ENCODE peak calls at places on chromosome 22, in four cellular contexts. J is SK-N-SH, T is neuronal stem cell, I is PC-9. L is an unnamed sample. For H3K36me3, the result is how much of the 10 kb centered on the place peaks cover.

GRCh38 chr22:46471901-46472721 is 65.3 kb downstream of the CELSR1 start:
- DNase-seq in T (no peak), J (no peak), I (peak), L (peak)

GRCh38 chr22:26462971-26463661 is 20.5 kb downstream of the HPS4 start:
- DNase-seq in I (no peak), J (no peak), T (no peak), L (peak)

GRCh38 chr22:42800731-42801536 is 56.1 kb downstream of the ARFGAP3 start:
- DNase-seq in I (no peak), J (no peak), T (no peak), L (no peak)

GRCh38 chr22:24401824-24402434 is 25.5 kb upstream of the ADORA2A start:
- DNase-seq in J (peak), I (peak), T (no peak), L (no peak)

GRCh38 chr22:37571258-37571991 is 8.5 kb downstream of the LGALS2 start:
- DNase-seq in J (peak), T (no peak), I (peak), L (peak)

GRCh38 chr22:45757068-45757467 is 85.4 kb downstream of the ATXN10 start:
- DNase-seq in I (no peak), T (peak), J (no peak), L (peak)

GRCh38 chr22:46045459-46046298 is 68.7 kb upstream of the WNT7B start:
- DNase-seq in T (no peak), J (no peak), I (no peak), L (no peak)

GRCh38 chr22:42994917-42995562 is 19.9 kb downstream of the PACSIN2 start:
- DNase-seq in J (no peak), T (no peak), I (peak), L (peak)

GRCh38 chr22:46484156-46484860 is 53.1 kb downstream of the CELSR1 start:
- DNase-seq in I (no peak), J (peak), T (no peak), L (peak)

GRCh38 chr22:28750471-28750881 is 8.6 kb downstream of the HSCB start:
- DNase-seq in J (no peak), I (no peak), T (no peak), L (no peak)

GRCh38 chr22:37282385-37282677 is at the start of gene CYTH4:
- DNase-seq in J (no peak), T (no peak), I (peak), L (no peak)

GRCh38 chr22:30204742-30205111 is 41.8 kb downstream of the LIF start:
- DNase-seq in I (no peak), J (peak), T (no peak), L (peak)

GRCh38 chr22:39617761-39618757 is 47.5 kb downstream of the CACNA1I start:
- DNase-seq in J (peak), I (no peak), T (no peak), L (no peak)

GRCh38 chr22:31187627-31188026 is 24.5 kb upstream of the LIMK2 start:
- DNase-seq in J (no peak), T (no peak), I (no peak), L (no peak)

GRCh38 chr22:29555065-29555644 is 1.6 kb upstream of the THOC5 start:
- DNase-seq in J (no peak), T (no peak), I (no peak), L (no peak)

GRCh38 chr22:46061431-46062231 is 84.7 kb upstream of the WNT7B start:
- DNase-seq in T (peak), I (no peak), J (peak), L (no peak)

GRCh38 chr22:27154717-27155116 is 497.3 kb downstream of the MIAT start:
- DNase-seq in T (no peak), I (no peak), J (no peak), L (no peak)

GRCh38 chr22:47138898-47139789 is 376.7 kb downstream of the TBC1D22A start:
- DNase-seq in J (no peak), T (no peak), I (no peak), L (no peak)

GRCh38 chr22:37207981-37208380 is 4.3 kb downstream of the SSTR3 start:
- DNase-seq in T (no peak), I (no peak), J (no peak), L (no peak)

GRCh38 chr22:47373648-47374272 is 611.3 kb downstream of the TBC1D22A start:
- DNase-seq in I (no peak), J (no peak), T (no peak), L (no peak)

GRCh38 chr22:39593061-39593930 is 22.7 kb downstream of the CACNA1I start:
- DNase-seq in I (no peak), J (no peak), T (no peak), L (no peak)

GRCh38 chr22:25359601-25360261 is 140.3 kb downstream of the CRYBB2 start:
- DNase-seq in I (no peak), J (no peak), T (no peak), L (no peak)

GRCh38 chr22:28435271-28435825 is 244.3 kb downstream of the TTC28 start:
- DNase-seq in I (peak), J (no peak), T (no peak), L (no peak)

GRCh38 chr22:30568137-30568805 is 6.2 kb downstream of the GAL3ST1 start:
- DNase-seq in T (no peak), J (no peak), I (no peak), L (no peak)

GRCh38 chr22:45332001-45332400 is 22.3 kb downstream of the FAM118A start:
- DNase-seq in T (no peak), J (no peak), I (no peak), L (no peak)

GRCh38 chr22:35392357-35392756 is 7.6 kb upstream of the MCM5 start:
- DNase-seq in T (no peak), J (no peak), I (no peak), L (no peak)
- H2AFZ ChIP-seq in T (no peak), J (no peak), I (no peak), L (no peak)

DNA sequence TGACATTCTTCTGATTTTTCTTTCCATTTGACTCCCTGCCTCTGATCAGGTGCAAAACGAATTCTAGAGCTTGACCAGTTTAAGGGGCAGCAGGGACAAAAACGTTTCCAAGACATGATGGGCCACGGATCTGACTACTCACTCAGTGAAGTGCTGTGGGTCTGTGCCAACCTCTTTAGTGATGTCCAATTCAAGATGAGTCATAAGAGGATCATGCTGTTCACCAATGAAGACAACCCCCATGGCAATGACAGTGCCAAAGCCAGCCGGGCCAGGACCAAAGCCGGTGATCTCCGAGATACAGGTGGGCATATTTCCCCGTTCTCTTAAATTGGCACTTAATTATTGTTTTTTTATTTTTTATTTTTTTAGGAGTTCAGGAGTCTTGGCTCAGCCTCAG is 15.4 kb downstream of the XRCC6 start:
- DNase-seq in T (no peak), I (no peak), J (no peak), L (no peak)
- H3K36me3 ChIP-seq in T (under half), I (half or more), J (under half), L (under half)

GRCh38 chr22:17780116-17780740 is 6.0 kb upstream of the BID start:
- DNase-seq in T (no peak), J (no peak), I (no peak), L (no peak)
- H2AFZ ChIP-seq in T (peak), J (no peak), I (no peak), L (no peak)

GRCh38 chr22:35811670-35812069 is 94.0 kb downstream of the APOL5 start:
- DNase-seq in T (no peak), I (no peak), J (no peak), L (no peak)
- H3K36me3 ChIP-seq in T (under half), I (half or more), J (under half), L (under half)

GRCh38 chr22:44068422-44069191 is 44.5 kb downstream of the PARVB start:
- DNase-seq in I (no peak), T (no peak), J (no peak), L (no peak)
- H2AFZ ChIP-seq in I (no peak), T (no peak), J (no peak), L (no peak)

GRCh38 chr22:19463008-19463407 is 15.5 kb upstream of the C22orf39 start:
- DNase-seq in J (no peak), I (no peak), T (no peak), L (no peak)

GRCh38 chr22:19461506-19461905 is 14.0 kb upstream of the C22orf39 start:
- DNase-seq in I (no peak), T (no peak), J (no peak), L (no peak)

GRCh38 chr22:19456541-19456940 is 9.0 kb upstream of the C22orf39 start:
- DNase-seq in J (no peak), I (no peak), T (no peak), L (no peak)

GRCh38 chr22:19457828-19458428 is 10.4 kb upstream of the C22orf39 start:
- DNase-seq in J (no peak), I (no peak), T (no peak), L (no peak)

DNA sequence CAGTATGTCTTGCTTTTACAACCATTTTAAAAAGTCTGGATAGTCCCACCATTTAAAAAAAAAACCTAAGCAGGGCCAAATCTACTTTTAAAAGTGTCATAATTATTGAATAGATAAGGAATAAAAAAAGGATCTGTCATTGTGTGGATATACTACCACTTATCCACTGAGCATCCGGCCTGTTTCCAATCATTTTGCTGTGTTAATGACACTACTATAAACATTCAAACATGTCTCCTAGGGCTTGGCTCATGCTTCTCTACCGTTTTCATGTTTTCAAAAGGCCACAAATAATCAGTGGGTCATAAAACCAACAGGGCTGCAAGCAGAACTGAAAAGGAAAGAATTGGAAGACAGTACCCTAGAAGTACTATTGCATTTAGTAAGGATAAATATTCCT is 12.5 kb upstream of the C22orf39 start:
- DNase-seq in I (no peak), J (no peak), T (no peak), L (no peak)
- H3K36me3 ChIP-seq in I (under half), J (half or more), T (under half), L (under half)

GRCh38 chr22:50200333-50201190 is at the start of gene SELENOO:
- DNase-seq in T (peak), I (peak), J (peak), L (peak)

GRCh38 chr22:50199836-50200332 is 927 bp upstream of the SELENOO start:
- DNase-seq in J (peak), I (no peak), T (no peak), L (peak)

GRCh38 chr22:50203288-50203687 is 2.5 kb downstream of the SELENOO start:
- DNase-seq in J (no peak), I (no peak), T (no peak), L (no peak)

GRCh38 chr22:50202130-50202671 is 1.4 kb downstream of the SELENOO start:
- DNase-seq in T (no peak), J (no peak), I (no peak), L (peak)

DNA sequence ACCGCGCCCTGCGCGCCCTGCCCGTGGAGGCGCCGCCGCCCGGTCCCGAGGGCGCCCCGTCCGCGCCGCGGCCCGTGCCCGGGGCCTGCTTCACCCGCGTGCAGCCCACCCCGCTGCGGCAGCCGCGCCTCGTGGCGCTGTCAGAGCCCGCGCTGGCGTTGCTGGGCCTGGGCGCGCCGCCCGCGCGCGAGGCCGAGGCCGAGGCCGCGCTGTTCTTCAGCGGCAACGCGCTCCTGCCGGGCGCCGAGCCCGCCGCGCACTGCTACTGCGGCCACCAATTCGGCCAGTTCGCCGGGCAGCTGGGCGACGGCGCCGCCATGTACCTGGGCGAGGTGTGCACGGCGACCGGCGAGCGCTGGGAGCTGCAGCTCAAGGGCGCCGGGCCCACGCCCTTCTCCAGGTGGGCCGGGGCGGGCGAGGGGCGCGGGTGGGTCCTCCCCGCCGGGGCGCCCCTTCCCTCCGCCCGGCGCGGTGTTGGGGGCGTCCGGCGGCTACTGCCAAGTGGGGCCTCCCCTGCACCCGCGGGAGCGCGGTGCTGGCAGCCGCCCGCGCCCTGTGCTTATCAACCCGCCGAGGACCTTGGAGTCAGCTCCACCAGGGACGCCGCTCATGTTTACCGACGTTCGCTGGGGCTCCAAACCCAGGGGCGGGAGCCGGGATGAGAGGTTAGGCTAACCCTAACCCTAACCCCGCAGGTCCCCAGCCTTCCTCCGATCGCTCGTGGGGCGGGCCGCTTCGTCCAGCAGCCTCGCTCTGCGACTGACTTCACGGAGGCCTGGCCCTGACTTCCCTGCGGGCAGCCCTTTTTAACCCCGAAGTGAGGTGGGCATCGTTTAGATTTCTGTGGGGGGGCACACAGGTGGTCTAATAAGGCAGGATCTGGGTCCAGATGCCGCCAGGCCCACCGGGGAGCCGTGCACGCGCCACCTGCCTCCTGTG is 649 bp downstream of the SELENOO start:
- DNase-seq in I (no peak), T (no peak), J (no peak), L (peak)
- H2AFZ ChIP-seq in I (peak), T (peak), J (no peak), L (no peak)

GRCh38 chr22:50441428-50441993 is 33.3 kb downstream of the SBF1 start:
- DNase-seq in J (no peak), T (no peak), I (no peak), L (no peak)
- H3K36me3 ChIP-seq in J (half or more), T (under half), I (under half), L (under half)

DNA sequence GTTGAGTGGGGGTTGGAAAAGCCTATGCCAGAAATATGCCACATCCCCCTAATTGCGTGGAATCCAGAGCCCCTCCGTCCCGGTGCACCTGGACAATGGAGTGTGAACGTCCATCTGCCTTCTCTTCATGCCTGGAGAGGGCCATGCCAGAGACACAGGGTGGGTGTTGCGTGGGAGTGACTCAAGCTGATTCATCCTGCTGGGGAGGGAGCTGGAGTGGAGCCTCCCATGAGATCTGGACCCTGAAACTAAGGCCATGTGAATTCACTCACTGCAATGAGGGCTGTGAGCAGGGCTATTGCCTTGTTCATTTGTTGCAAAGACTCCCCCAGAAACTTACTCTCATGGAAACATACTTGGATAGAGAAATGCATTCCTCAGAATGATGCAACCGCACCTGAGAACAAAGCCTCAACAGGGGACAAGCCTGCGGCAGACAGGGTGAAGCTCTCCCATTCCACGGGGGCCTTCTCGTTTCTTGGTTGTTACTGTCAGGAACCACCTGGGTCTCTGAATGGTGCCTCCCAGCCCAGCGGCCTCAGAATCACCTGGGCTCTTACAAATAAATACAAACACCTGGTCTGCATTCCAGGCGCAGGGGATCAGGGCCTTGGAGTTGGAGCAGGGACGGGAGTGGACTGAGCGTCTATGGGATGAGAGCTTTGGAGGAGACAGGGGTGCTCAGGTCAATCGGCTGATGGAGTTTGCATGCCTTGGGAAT is 1031.2 kb downstream of the BRD1 start:
- DNase-seq in J (no peak), T (no peak), I (no peak), L (no peak)
- H2AFZ ChIP-seq in J (no peak), T (no peak), I (no peak), L (no peak)

L was measured in hepatocyte.